ENCODE peak calls at places on chromosomes 5 and 9, in seven cellular contexts. F is GM06990, M is MM.1S, G is left ventricle myocardium inferior, P is heart left ventricle, X is hepatocyte, A is fibroblast of mammary gland. U is an unnamed sample.

GRCh38 chr9:121783523-121784507 is 132.4 kb downstream of the DAB2IP start:
- DNase-seq in F (no peak), G (no peak), A (no peak), X (peak; percentile 10), P (peak; percentile 6), M (no peak), U (no peak)

GRCh38 chr9:14131353-14132088 is 182.4 kb downstream of the NFIB start:
- DNase-seq in P (no peak), M (no peak), A (no peak), F (no peak), X (no peak), G (no peak), U (no peak)

GRCh38 chr5:76715484-76715733 is 517 bp upstream of the F2R start:
- DNase-seq in F (peak; percentile 42), A (no peak), G (no peak), M (peak; percentile 19), X (no peak), P (no peak), U (no peak)

GRCh38 chr5:14809369-14810144 is 62.0 kb downstream of the ANKH start:
- DNase-seq in A (peak; percentile 95), G (peak; percentile 44), M (peak; percentile 91), P (peak; percentile 63), F (peak; percentile 70), X (no peak), U (peak; percentile 81)

GRCh38 chr5:169703803-169704202 is 66.7 kb downstream of the DOCK2 start:
- DNase-seq in F (no peak), M (no peak), A (peak; percentile 16), X (no peak), P (no peak), G (no peak), U (no peak)

GRCh38 chr5:149939572-149939971 is 5.0 kb downstream of the PDE6A start:
- DNase-seq in P (no peak), A (no peak), F (no peak), X (no peak), M (no peak), G (no peak), U (peak; percentile 38)

GRCh38 chr9:128108784-128109709 is 18.5 kb downstream of the PTGES2 start:
- DNase-seq in X (peak; percentile 28), G (peak; percentile 10), P (no peak), A (no peak), M (no peak), F (no peak), U (no peak)

GRCh38 chr5:141908796-141909195 is 14.9 kb upstream of the DELE1 start:
- DNase-seq in X (no peak), A (peak; percentile 75), P (no peak), M (no peak), G (no peak), F (no peak), U (no peak)

GRCh38 chr5:150637245-150638052 is 3.0 kb upstream of the SYNPO start:
- DNase-seq in G (no peak), F (no peak), P (peak; percentile 9), M (no peak), A (peak; percentile 66), X (peak; percentile 85), U (peak; percentile 89)

DNA sequence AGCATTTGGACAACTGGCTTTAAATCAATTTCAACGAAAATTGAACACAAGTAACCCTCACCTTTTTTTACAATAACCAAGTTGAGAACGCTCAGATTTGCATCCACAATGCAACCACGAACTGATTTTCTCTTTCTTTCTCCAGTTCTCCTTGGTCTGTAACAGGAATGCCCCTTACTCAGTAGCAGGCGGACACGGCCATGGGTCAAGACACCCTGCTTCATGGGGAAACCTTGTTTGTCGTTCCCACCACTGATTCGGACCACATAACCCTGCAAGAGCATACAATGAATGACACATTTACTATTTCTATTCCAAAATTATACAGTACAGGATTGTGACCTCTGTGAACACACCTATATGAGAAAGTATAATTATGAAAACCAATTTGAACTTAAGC is 1.4 kb downstream of the RPS6 start:
- DNase-seq in X (no peak), G (no peak), A (no peak), F (no peak), P (no peak), M (no peak), U (no peak)
- H3K4me3 ChIP-seq in X (peak overlapping the region; percentile 91), G (peak overlapping the region; percentile 77), A (peak overlapping the region; percentile 93), F (peak overlapping the region; percentile 97), P (peak overlapping the region; percentile 84), M (peak overlapping the region; percentile 79), U (peak overlapping the region; percentile 73)

GRCh38 chr9:21404146-21404545 is 4.8 kb upstream of the IFNA8 start:
- DNase-seq in F (no peak), A (no peak), X (no peak), P (no peak), G (no peak), M (no peak), U (no peak)

GRCh38 chr9:21398955-21399489 is 9.9 kb upstream of the IFNA8 start:
- DNase-seq in X (no peak), A (no peak), F (no peak), M (peak; percentile 61), P (no peak), G (no peak), U (no peak)

DNA sequence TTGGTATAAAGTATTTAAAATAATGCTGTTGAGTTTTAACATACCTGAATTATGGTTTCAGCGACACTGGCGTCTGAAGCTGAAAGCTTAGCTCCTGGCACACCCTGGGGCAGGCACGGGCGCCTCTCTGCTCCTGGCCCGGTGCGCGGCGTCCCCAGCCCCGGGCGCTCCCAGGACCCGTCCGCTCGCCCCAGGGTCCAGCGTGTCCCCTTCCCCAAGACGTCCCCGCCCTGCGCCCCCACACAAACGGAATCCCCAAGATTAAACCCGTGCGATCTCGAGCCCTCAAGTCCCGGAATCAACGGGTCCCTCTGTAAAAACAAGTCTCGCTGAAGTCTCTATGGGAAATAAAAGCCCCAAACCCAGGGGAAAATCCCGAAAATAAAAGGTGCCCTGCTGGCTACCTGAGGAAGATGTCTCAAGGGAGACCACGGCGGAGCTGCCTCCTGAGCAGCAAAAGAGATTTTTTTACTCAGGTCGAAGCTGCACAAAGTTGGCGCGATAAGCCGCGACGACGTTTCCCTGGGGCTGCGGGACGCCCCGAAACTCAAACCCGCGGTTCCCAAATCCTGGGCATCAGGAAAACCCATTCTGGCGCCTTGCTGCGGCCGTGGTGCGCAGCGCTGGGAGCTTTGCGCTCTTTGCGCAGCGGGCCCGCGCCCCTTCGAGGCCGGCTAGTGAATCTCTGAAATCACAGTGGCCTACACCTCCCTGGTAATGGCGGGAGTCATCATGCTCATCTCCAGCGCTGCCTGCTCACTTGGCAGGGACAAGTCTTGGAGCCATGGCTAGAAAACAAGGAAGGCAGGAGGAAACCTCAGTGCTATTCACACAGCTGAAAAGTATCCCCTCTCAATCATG is 6.3 kb upstream of the IFNA8 start:
- DNase-seq in A (no peak), P (no peak), M (no peak), F (peak; percentile 13), X (peak; percentile 20), G (no peak), U (no peak)
- TF ChIP-seq CTCF in A (no peak), P (no peak), M (no peak), F (no peak), X (peak; percentile 15), G (no peak), U (no peak)

GRCh38 chr5:43193952-43194321 is 1.9 kb downstream of the NIM1K start:
- DNase-seq in P (no peak), M (no peak), A (no peak), X (peak; percentile 14), F (no peak), G (no peak), U (no peak)
- H3K4me3 ChIP-seq in P (no peak overlapping the region), M (no peak overlapping the region), A (peak overlapping the region; percentile 57), X (no peak overlapping the region), F (no peak overlapping the region), G (peak overlapping the region; percentile 76), U (peak overlapping the region; percentile 54)

GRCh38 chr5:88824892-88825781 is 57.8 kb downstream of the MEF2C start:
- DNase-seq in G (no peak), F (no peak), M (peak; percentile 26), P (no peak), A (peak; percentile 64), X (peak; percentile 16), U (peak; percentile 86)

GRCh38 chr5:88827997-88828396 is 55.0 kb downstream of the MEF2C start:
- DNase-seq in X (no peak), P (no peak), A (no peak), M (peak; percentile 38), F (no peak), G (no peak), U (no peak)

GRCh38 chr5:88829053-88829452 is 53.9 kb downstream of the MEF2C start:
- DNase-seq in F (no peak), A (no peak), P (peak; percentile 29), X (no peak), G (no peak), M (peak; percentile 62), U (peak; percentile 28)

GRCh38 chr5:88825782-88826110 is 57.2 kb downstream of the MEF2C start:
- DNase-seq in A (no peak), M (peak; percentile 61), F (no peak), G (no peak), X (peak; percentile 18), P (no peak), U (peak; percentile 13)

GRCh38 chr5:88826959-88827585 is 55.9 kb downstream of the MEF2C start:
- DNase-seq in F (peak; percentile 87), M (peak; percentile 85), G (no peak), P (peak; percentile 78), X (peak; percentile 8), A (peak; percentile 60), U (peak; percentile 98)
- TF ChIP-seq CTCF in F (no peak), M (no peak), G (no peak), P (no peak), X (no peak), A (no peak), U (no peak)

GRCh38 chr9:124348831-124349230 is 66.4 kb downstream of the PSMB7 start:
- DNase-seq in P (no peak), F (peak; percentile 24), M (no peak), A (no peak), G (no peak), X (no peak), U (no peak)

GRCh38 chr9:124350485-124351263 is 64.6 kb downstream of the PSMB7 start:
- DNase-seq in G (no peak), M (no peak), P (no peak), X (no peak), F (no peak), A (no peak), U (no peak)

GRCh38 chr9:124349267-124349666 is 66.0 kb downstream of the PSMB7 start:
- DNase-seq in G (no peak), F (no peak), X (no peak), P (no peak), M (no peak), A (no peak), U (no peak)

GRCh38 chr9:124348363-124348762 is 66.9 kb downstream of the PSMB7 start:
- DNase-seq in A (no peak), G (no peak), M (no peak), F (no peak), X (no peak), P (no peak), U (no peak)

GRCh38 chr9:124349675-124350484 is 65.4 kb downstream of the PSMB7 start:
- DNase-seq in P (no peak), A (no peak), G (no peak), F (peak; percentile 22), X (no peak), M (no peak), U (no peak)
- H3K4me3 ChIP-seq in P (no peak overlapping the region), A (no peak overlapping the region), G (no peak overlapping the region), F (no peak overlapping the region), X (no peak overlapping the region), M (no peak overlapping the region), U (no peak overlapping the region)

GRCh38 chr5:178120661-178121357 is 7.5 kb downstream of the N4BP3 start:
- DNase-seq in P (peak; percentile 82), F (peak; percentile 89), A (peak; percentile 65), X (peak; percentile 73), M (peak; percentile 98), G (peak; percentile 82), U (peak; percentile 74)
- TF ChIP-seq CTCF in P (peak; percentile 43), F (peak; percentile 88), A (peak; percentile 34), X (peak; percentile 37), M (peak; percentile 85), G (peak; percentile 63), U (peak; percentile 49)